ENCODE peak calls at places on chromosomes 13 and 19, in four cellular contexts. One of them, this sample, is unnamed.

GRCh38 chr19:56066152-56067023 is 54.7 kb downstream of the ZNF787 start:
- DNase-seq in upper lobe of left lung: peak; percentile 73
- DNase-seq in SK-N-SH: peak; percentile 89
- DNase-seq in suprapubic skin: no peak
- DNase-seq in this sample: peak; percentile 74

GRCh38 chr13:80408270-80408669 is 67.3 kb upstream of the SPRY2 start:
- DNase-seq in upper lobe of left lung: no peak
- DNase-seq in suprapubic skin: no peak
- DNase-seq in SK-N-SH: no peak
- DNase-seq in this sample: no peak

GRCh38 chr13:40069173-40070044 is 413.9 kb downstream of the COG6 start:
- DNase-seq in upper lobe of left lung: no peak
- DNase-seq in SK-N-SH: peak; percentile 64
- DNase-seq in suprapubic skin: peak; percentile 80
- DNase-seq in this sample: peak; percentile 80

GRCh38 chr13:43698743-43699142 is 88.0 kb downstream of the ENOX1 start:
- DNase-seq in suprapubic skin: no peak
- DNase-seq in SK-N-SH: no peak
- DNase-seq in upper lobe of left lung: no peak
- DNase-seq in this sample: no peak

GRCh38 chr19:7346488-7346971 is 2.2 kb upstream of the ARHGEF18 start:
- DNase-seq in suprapubic skin: peak; percentile 27
- DNase-seq in upper lobe of left lung: no peak
- DNase-seq in SK-N-SH: no peak
- DNase-seq in this sample: no peak

GRCh38 chr13:93233997-93234416 is 7.4 kb downstream of the GPC6 start:
- DNase-seq in SK-N-SH: no peak
- DNase-seq in suprapubic skin: no peak
- DNase-seq in upper lobe of left lung: no peak
- DNase-seq in this sample: no peak

GRCh38 chr13:111033172-111034133 is 81.7 kb upstream of the ARHGEF7 start:
- DNase-seq in SK-N-SH: no peak
- DNase-seq in suprapubic skin: no peak
- DNase-seq in upper lobe of left lung: no peak
- DNase-seq in this sample: no peak

GRCh38 chr19:35879770-35880317 is 11.5 kb downstream of the APLP1 start:
- DNase-seq in upper lobe of left lung: peak; percentile 98
- DNase-seq in SK-N-SH: peak; percentile 79
- DNase-seq in suprapubic skin: peak; percentile 88
- DNase-seq in this sample: peak; percentile 89

GRCh38 chr19:8206147-8207087 is 2.8 kb upstream of the CERS4 start:
- DNase-seq in upper lobe of left lung: no peak
- DNase-seq in suprapubic skin: no peak
- DNase-seq in SK-N-SH: no peak
- DNase-seq in this sample: peak; percentile 57

GRCh38 chr19:48283908-48284307 is 14.0 kb downstream of the ZNF114 start:
- DNase-seq in suprapubic skin: no peak
- DNase-seq in upper lobe of left lung: no peak
- DNase-seq in SK-N-SH: no peak
- DNase-seq in this sample: no peak

GRCh38 chr13:46905249-46905648 is 8.4 kb upstream of the HTR2A start:
- DNase-seq in SK-N-SH: no peak
- DNase-seq in upper lobe of left lung: no peak
- DNase-seq in suprapubic skin: no peak
- DNase-seq in this sample: no peak

GRCh38 chr13:105202384-105202783 is 1333.1 kb downstream of the EFNB2 start:
- DNase-seq in suprapubic skin: no peak
- DNase-seq in SK-N-SH: peak; percentile 9
- DNase-seq in upper lobe of left lung: no peak
- DNase-seq in this sample: no peak
- TF ChIP-seq CTCF in suprapubic skin: peak; percentile 27
- TF ChIP-seq CTCF in SK-N-SH: peak; percentile 53
- TF ChIP-seq CTCF in upper lobe of left lung: peak; percentile 61
- TF ChIP-seq CTCF in this sample: peak; percentile 18

GRCh38 chr13:49110122-49110831 is 109.9 kb upstream of the MLNR start:
- DNase-seq in upper lobe of left lung: no peak
- DNase-seq in SK-N-SH: peak; percentile 68
- DNase-seq in suprapubic skin: peak; percentile 81
- DNase-seq in this sample: peak; percentile 78
- TF ChIP-seq EP300 in upper lobe of left lung: no peak
- TF ChIP-seq EP300 in SK-N-SH: no peak
- TF ChIP-seq EP300 in suprapubic skin: no peak
- TF ChIP-seq EP300 in this sample: no peak

GRCh38 chr19:18023596-18024212 is 15.7 kb downstream of the ARRDC2 start:
- DNase-seq in suprapubic skin: peak; percentile 86
- DNase-seq in SK-N-SH: no peak
- DNase-seq in upper lobe of left lung: peak; percentile 91
- DNase-seq in this sample: peak; percentile 64
- H3K27ac ChIP-seq in suprapubic skin: peak overlapping the region; percentile 93
- H3K27ac ChIP-seq in SK-N-SH: no peak overlapping the region
- H3K27ac ChIP-seq in upper lobe of left lung: peak overlapping the region; percentile 92
- H3K27ac ChIP-seq in this sample: peak overlapping the region; percentile 84

GRCh38 chr19:1574354-1574753 is 6.2 kb upstream of the MEX3D start:
- DNase-seq in upper lobe of left lung: peak; percentile 68
- DNase-seq in SK-N-SH: no peak
- DNase-seq in suprapubic skin: no peak
- DNase-seq in this sample: no peak
- TF ChIP-seq CTCF in upper lobe of left lung: no peak
- TF ChIP-seq CTCF in SK-N-SH: no peak
- TF ChIP-seq CTCF in suprapubic skin: no peak
- TF ChIP-seq CTCF in this sample: no peak

GRCh38 chr13:63161219-63161618 is 1745.6 kb upstream of the PCDH20 start:
- DNase-seq in upper lobe of left lung: no peak
- DNase-seq in SK-N-SH: no peak
- DNase-seq in suprapubic skin: no peak
- DNase-seq in this sample: no peak
- TF ChIP-seq EP300 in upper lobe of left lung: no peak
- TF ChIP-seq EP300 in SK-N-SH: no peak
- TF ChIP-seq EP300 in suprapubic skin: no peak
- TF ChIP-seq EP300 in this sample: no peak

GRCh38 chr19:10111405-10111811 is at the start of gene P2RY11:
- DNase-seq in SK-N-SH: peak; percentile 23
- DNase-seq in suprapubic skin: no peak
- DNase-seq in upper lobe of left lung: no peak
- DNase-seq in this sample: no peak

GRCh38 chr19:10113592-10113963 is 2.1 kb downstream of the P2RY11 start:
- DNase-seq in SK-N-SH: peak; percentile 47
- DNase-seq in upper lobe of left lung: no peak
- DNase-seq in suprapubic skin: no peak
- DNase-seq in this sample: no peak

GRCh38 chr19:10112895-10113591 is 1.6 kb downstream of the P2RY11 start:
- DNase-seq in upper lobe of left lung: peak; percentile 89
- DNase-seq in suprapubic skin: peak; percentile 77
- DNase-seq in SK-N-SH: peak; percentile 75
- DNase-seq in this sample: peak; percentile 64

GRCh38 chr19:10110972-10111317 is 548 bp upstream of the P2RY11 start:
- DNase-seq in upper lobe of left lung: peak; percentile 73
- DNase-seq in suprapubic skin: no peak
- DNase-seq in SK-N-SH: no peak
- DNase-seq in this sample: no peak

DNA sequence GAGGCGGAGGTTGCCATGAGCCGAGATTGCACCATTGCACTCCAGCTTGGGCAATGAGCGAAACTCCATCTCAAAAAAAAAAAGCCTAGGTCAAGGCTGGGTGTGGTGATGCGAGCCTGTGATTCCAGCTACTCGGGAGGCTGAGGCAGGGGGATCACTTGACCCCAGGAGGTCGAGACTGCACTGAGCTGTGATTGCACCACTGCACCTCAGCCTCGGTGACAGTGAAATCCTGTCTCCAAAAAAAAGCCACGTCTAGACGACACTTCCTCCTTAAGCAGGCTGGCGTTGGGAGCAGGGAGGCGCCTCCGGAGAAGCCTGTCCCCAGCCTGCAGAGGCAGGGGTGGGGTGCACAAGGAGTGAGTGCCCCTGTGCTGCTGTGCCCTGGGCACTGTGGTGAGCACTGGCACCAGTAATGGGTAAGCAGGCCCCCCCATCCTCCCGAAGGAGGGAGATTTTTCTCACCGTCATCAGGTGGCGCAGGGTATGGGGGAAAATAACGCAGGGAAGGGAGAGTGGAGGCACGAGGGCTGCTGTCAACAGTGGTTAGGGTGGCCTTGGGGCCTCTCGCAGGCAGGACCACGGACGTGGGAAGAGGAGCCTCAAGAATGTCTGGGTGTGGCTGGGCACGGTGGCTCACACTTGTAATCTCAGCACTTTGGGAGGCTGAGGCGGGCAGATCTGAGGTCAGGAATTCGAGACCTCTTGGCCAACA is 701 bp downstream of the P2RY11 start:
- DNase-seq in upper lobe of left lung: no peak
- DNase-seq in suprapubic skin: no peak
- DNase-seq in SK-N-SH: peak; percentile 28
- DNase-seq in this sample: no peak
- H3K27ac ChIP-seq in upper lobe of left lung: peak overlapping the region; percentile 32
- H3K27ac ChIP-seq in suprapubic skin: no peak overlapping the region
- H3K27ac ChIP-seq in SK-N-SH: no peak overlapping the region
- H3K27ac ChIP-seq in this sample: no peak overlapping the region